ENCODE peak calls at places on chromosomes 6 and 20, in six cellular contexts. N is left ventricle myocardium inferior, Y is fibroblast of lung, P is lower leg skin, K is hepatocyte, T is cardiac muscle cell. R is an unnamed sample.

GRCh38 chr20:55159230-55159629 is 683.8 kb downstream of the DOK5 start:
- DNase-seq in P (no peak), K (no peak), Y (no peak), N (no peak), T (no peak), R (no peak)

GRCh38 chr20:38982291-38982690 is 20.1 kb downstream of the DHX35 start:
- DNase-seq in P (no peak), Y (no peak), T (no peak), K (no peak), N (no peak), R (no peak)

GRCh38 chr6:168169624-168170023 is 90.6 kb upstream of the FRMD1 start:
- DNase-seq in K (no peak), Y (no peak), T (no peak), P (peak), N (no peak), R (no peak)

GRCh38 chr6:26155066-26155925 is 68.1 kb downstream of the HFE start:
- DNase-seq in T (peak), K (peak), P (no peak), Y (peak), N (peak), R (no peak)

GRCh38 chr20:23094927-23095326 is 8.8 kb upstream of the CD93 start:
- DNase-seq in N (no peak), Y (no peak), T (no peak), P (no peak), K (no peak), R (no peak)

GRCh38 chr6:87078983-87079616 is 15.8 kb downstream of the CGA start:
- DNase-seq in Y (peak), P (peak), N (peak), T (peak), K (peak), R (peak)

GRCh38 chr6:48833916-48834315 is 629.1 kb downstream of the MMUT start:
- DNase-seq in P (no peak), N (no peak), Y (no peak), K (no peak), T (no peak), R (no peak)

GRCh38 chr6:166257911-166258318 is 50.3 kb downstream of the PRR18 start:
- DNase-seq in T (no peak), Y (no peak), K (no peak), N (no peak), P (no peak), R (no peak)

GRCh38 chr6:109979033-109979921 is 1.2 kb downstream of the GPR6 start:
- DNase-seq in K (no peak), N (no peak), T (peak), Y (no peak), P (no peak), R (no peak)

GRCh38 chr6:170345662-170346061 is 39.1 kb downstream of the FAM120B start:
- DNase-seq in N (no peak), K (no peak), T (no peak), Y (no peak), P (no peak), R (no peak)

GRCh38 chr6:161694995-161695394 is 421.1 kb upstream of the AGPAT4 start:
- DNase-seq in P (no peak), T (peak), K (no peak), N (no peak), Y (peak), R (peak)

GRCh38 chr6:4853782-4854511 is 77.7 kb downstream of the CDYL start:
- DNase-seq in P (no peak), N (no peak), T (no peak), Y (no peak), K (peak), R (no peak)

GRCh38 chr6:37691904-37692806 is 5.5 kb downstream of the MDGA1 start:
- DNase-seq in K (peak), Y (peak), P (peak), N (peak), T (peak), R (peak)

GRCh38 chr20:35607003-35607735 is 8.5 kb upstream of the SPAG4 start:
- DNase-seq in P (no peak), Y (no peak), T (no peak), N (no peak), K (no peak), R (no peak)

GRCh38 chr20:680638-681037 is 5.0 kb upstream of the SCRT2 start:
- DNase-seq in T (no peak), N (no peak), Y (no peak), P (no peak), K (no peak), R (no peak)

GRCh38 chr6:4299476-4299875 is 164.1 kb upstream of the ECI2 start:
- DNase-seq in N (no peak), Y (peak), P (no peak), T (no peak), K (no peak), R (no peak)

GRCh38 chr20:23050847-23051627 is 1.6 kb upstream of the THBD start:
- DNase-seq in T (peak), Y (peak), N (peak), P (peak), K (peak), R (peak)

GRCh38 chr6:43950206-43950605 is 177.0 kb downstream of the MRPL14 start:
- DNase-seq in P (peak), Y (no peak), T (no peak), N (peak), K (no peak), R (no peak)

GRCh38 chr6:144710207-144710606 is 425.1 kb downstream of the UTRN start:
- DNase-seq in N (no peak), Y (peak), P (no peak), K (no peak), T (no peak), R (peak)

GRCh38 chr6:169853196-169854082 is 102.0 kb downstream of the ERMARD start:
- DNase-seq in P (peak), T (no peak), K (no peak), Y (no peak), N (no peak), R (no peak)

DNA sequence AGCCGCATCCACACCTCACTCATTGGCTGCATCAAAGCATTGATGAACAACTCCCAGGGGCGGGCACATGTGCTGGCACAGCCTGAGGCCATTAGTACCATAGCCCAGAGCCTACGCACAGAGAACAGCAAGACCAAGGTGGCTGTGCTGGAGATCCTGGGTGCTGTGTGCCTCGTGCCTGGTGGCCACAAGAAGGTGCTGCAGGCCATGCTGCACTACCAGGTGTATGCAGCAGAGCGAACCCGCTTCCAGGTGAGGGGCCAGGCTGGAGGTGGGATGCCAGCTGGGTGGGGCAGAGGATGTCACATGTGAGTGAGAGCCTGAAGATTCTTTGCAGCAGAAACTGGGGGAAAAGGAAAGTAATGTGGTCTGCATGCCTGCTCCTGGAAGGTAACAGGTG is 66.7 kb downstream of the MOCS1 start:
- DNase-seq in T (no peak), N (no peak), K (no peak), Y (no peak), P (no peak), R (no peak)
- TF ChIP-seq CTCF in T (no peak), N (no peak), K (no peak), Y (no peak), P (no peak), R (no peak)

GRCh38 chr6:33029297-33030184 is 20.1 kb upstream of the HLA-DOA start:
- DNase-seq in Y (no peak), T (peak), P (no peak), N (no peak), K (no peak), R (no peak)
- H3K4me3 ChIP-seq in Y (no peak), T (no peak), P (no peak), N (no peak), K (no peak), R (no peak)

GRCh38 chr20:47854687-47855212 is 69.5 kb upstream of the SULF2 start:
- DNase-seq in Y (peak), N (no peak), T (peak), K (peak), P (no peak), R (peak)
- TF ChIP-seq CTCF in Y (peak), N (peak), T (peak), K (peak), P (no peak), R (peak)

GRCh38 chr6:89817481-89817880 is 2.1 kb downstream of the MDN1 start:
- DNase-seq in T (no peak), K (no peak), N (no peak), Y (no peak), P (no peak), R (no peak)
- H3K4me3 ChIP-seq in T (no peak), K (no peak), N (peak), Y (no peak), P (no peak), R (no peak)

GRCh38 chr6:140245641-140246040 is 871.2 kb upstream of the CITED2 start:
- DNase-seq in Y (no peak), P (no peak), K (no peak), N (no peak), T (no peak), R (no peak)
- TF ChIP-seq CTCF in Y (no peak), P (no peak), K (no peak), N (no peak), T (no peak), R (no peak)

DNA sequence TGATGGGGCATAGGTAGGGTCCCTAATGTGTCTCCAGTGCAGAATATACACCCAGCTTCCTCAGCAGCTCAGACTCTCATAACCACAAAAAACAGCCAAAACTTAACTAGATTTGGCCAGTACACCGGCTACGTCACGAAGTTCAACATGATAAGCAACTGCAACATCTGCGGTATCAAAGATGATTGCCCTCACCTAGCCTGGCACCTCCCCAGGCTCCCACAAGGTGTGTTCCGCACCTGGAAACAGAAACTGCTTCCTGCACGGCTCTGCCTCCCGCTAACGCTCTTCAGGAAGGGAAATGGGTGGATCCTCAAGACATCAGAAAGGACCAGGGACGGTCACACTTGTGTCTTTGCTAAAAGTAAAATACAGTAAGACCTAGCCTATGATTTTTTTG is 9.5 kb downstream of the TXNDC5 start:
- DNase-seq in P (no peak), N (no peak), K (no peak), Y (no peak), T (no peak), R (no peak)
- H3K4me3 ChIP-seq in P (no peak), N (no peak), K (no peak), Y (no peak), T (no peak), R (no peak)

GRCh38 chr20:2900845-2901592 is 27.7 kb downstream of the PTPRA start:
- DNase-seq in P (no peak), K (no peak), N (no peak), T (peak), Y (no peak), R (no peak)
- TF ChIP-seq CTCF in P (no peak), K (no peak), N (no peak), T (no peak), Y (no peak), R (no peak)

DNA sequence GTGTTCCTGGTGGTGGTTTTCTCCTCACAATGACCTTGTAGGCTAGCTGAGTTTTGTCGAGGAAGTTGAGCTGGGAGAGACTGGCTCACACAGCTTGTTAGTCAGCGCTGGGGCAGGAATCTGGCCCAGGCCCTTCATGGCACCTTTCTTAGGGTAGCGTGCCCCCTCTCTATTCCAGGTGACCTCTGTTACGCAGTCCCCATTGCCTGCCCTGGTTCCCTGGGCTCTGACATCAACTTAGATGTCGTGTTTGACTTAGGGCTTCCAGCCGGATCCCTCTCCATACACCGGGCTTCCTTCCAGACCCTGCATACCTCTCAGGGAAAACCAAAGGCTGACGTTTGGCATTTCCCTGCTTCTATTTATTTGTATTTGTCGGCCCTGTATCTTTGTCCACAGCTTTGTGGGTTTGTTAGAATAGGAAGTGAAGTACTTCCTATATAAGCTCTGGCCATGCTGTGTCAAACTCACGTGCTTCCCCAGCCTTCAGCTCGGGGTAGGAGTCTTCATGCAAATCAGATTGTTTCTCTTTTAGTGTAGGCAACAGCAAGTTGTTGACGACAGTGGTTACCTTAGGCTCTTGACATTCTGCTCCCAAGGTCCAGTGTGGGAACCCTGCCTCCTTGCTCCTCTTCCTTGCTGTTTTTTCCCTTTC is 12.8 kb downstream of the IGF2R start:
- DNase-seq in T (no peak), Y (peak), K (no peak), N (no peak), P (peak), R (peak)
- H3K4me3 ChIP-seq in T (no peak), Y (no peak), K (no peak), N (peak), P (no peak), R (no peak)